ENCODE peak calls at places on chromosomes 11 and 22, in four cellular contexts. J is transverse colon, P is right lobe of liver, C is tibial nerve. Z is an unnamed sample. For H3K36me3, the result is how much of the 10 kb centered on the place peaks cover.

GRCh38 chr22:35708917-35709316 is 8.8 kb upstream of the APOL5 start:
- DNase-seq in J (no peak), C (no peak), P (no peak), Z (no peak)

GRCh38 chr11:10352911-10353550 is 48.2 kb downstream of the ADM start:
- DNase-seq in P (no peak), C (no peak), J (no peak), Z (no peak)

GRCh38 chr11:111532365-111532709 is 8.2 kb upstream of the LAYN start:
- DNase-seq in J (no peak), C (no peak), P (no peak), Z (no peak)

GRCh38 chr11:122394326-122394725 is 261.2 kb upstream of the UBASH3B start:
- DNase-seq in J (no peak), C (no peak), P (no peak), Z (no peak)

GRCh38 chr11:40816976-40817375 is 642.5 kb downstream of the LRRC4C start:
- DNase-seq in C (no peak), P (no peak), J (no peak), Z (no peak)

GRCh38 chr11:119340335-119341221 is at the start of gene C1QTNF5:
- DNase-seq in J (peak), P (peak), C (peak), Z (peak)

GRCh38 chr11:3947084-3947483 is 91.6 kb downstream of the STIM1 start:
- DNase-seq in J (peak), C (peak), P (no peak), Z (peak)

GRCh38 chr11:78595431-78596130 is 20.9 kb upstream of the NARS2 start:
- DNase-seq in P (no peak), J (no peak), C (no peak), Z (no peak)

GRCh38 chr22:37503850-37504249 is 15.4 kb downstream of the CARD10 start:
- DNase-seq in J (peak), C (no peak), P (no peak), Z (peak)

GRCh38 chr11:11435673-11436072 is 82.6 kb upstream of the CSNK2A3 start:
- DNase-seq in C (no peak), J (no peak), P (no peak), Z (no peak)

GRCh38 chr11:100445231-100445735 is 241.8 kb upstream of the ARHGAP42 start:
- DNase-seq in P (peak), J (no peak), C (no peak), Z (no peak)

GRCh38 chr11:28757725-28758515 is 649.7 kb downstream of the METTL15 start:
- DNase-seq in C (no peak), P (no peak), J (no peak), Z (no peak)

GRCh38 chr22:45993841-45994240 is 16.9 kb upstream of the WNT7B start:
- DNase-seq in J (no peak), P (no peak), C (no peak), Z (no peak)

GRCh38 chr11:62603072-62603408 is 1.4 kb upstream of the MTA2 start:
- DNase-seq in C (no peak), J (no peak), P (no peak), Z (no peak)

DNA sequence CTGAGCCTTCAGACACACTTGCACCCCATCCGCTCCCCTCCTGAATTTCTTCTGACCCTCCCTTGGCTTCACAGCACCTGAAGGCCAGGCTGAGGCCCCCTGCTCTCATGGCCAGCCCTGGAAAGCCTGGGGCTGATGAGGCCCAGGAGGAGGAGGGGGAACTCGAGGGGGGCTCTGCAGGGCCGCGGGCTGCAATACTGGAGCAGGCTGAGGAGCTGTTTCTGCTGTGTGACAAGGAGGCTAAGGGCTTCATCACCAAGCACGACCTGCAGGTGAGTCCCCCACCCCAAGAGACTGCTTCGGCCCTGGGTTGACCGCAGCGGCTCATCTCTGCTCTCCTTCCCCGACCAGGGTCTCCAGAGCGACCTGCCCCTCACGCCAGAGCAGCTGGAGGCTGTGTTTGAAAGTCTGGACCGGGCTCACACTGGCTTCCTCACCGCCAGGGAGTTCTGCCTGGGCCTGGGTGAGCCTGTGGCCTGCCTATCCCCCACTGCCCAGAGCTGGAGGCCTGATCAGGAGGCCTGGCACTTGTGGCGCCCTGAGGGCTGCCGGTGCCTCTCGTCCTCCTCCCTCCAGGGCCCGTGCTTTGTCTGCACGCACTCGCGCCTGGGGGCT is 889 bp downstream of the CRACR2B start:
- DNase-seq in C (no peak), J (no peak), P (no peak), Z (no peak)
- H3K27ac ChIP-seq in C (peak), J (peak), P (no peak), Z (no peak)

GRCh38 chr22:19876314-19876940 is 21.8 kb upstream of the GNB1L start:
- DNase-seq in C (no peak), P (no peak), J (no peak), Z (peak)

GRCh38 chr22:19875531-19876313 is 21.0 kb upstream of the GNB1L start:
- DNase-seq in C (no peak), J (no peak), P (no peak), Z (peak)

GRCh38 chr22:19878461-19879247 is 24.0 kb upstream of the GNB1L start:
- DNase-seq in P (no peak), J (no peak), C (no peak), Z (peak)

GRCh38 chr22:19877626-19878339 is 23.1 kb upstream of the GNB1L start:
- DNase-seq in J (no peak), C (no peak), P (no peak), Z (peak)

DNA sequence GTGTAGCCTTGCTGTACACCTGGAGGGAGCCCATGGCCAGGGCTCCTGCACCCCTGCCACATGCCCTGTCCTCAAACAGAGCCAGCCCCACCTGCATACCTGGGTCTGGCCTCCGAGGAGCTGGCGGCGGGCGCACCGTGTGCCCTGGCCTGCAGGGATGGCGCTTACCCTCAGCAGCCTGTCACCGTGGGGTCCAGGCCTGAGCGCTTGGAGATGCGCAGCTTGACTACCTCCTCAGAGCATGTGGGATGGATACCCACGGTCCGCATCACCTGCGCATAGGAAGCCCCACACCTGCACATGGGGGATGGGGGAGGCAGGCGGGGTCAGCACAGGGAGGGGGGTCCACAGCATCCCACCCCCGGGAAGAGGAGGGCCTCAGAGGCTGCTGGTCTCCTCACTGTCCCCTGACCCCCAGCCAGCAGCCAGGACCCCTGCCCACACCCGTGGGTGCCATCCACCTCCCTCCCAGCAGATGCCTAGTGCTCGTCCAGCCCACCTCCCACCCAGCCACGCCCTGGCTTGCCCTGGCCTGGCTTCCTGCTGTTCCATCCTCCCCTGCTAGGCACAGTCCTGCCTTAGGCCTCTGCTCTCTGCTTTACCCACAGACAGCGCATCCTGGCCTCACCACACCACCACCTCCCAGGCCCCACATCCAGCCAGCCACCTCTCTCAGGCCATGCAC is 22.4 kb upstream of the GNB1L start:
- DNase-seq in P (no peak), C (no peak), J (no peak), Z (peak)
- TF ChIP-seq POLR2A in P (no peak), C (no peak), J (no peak), Z (no peak)

GRCh38 chr22:19515654-19516377 is 8.4 kb downstream of the CLDN5 start:
- DNase-seq in C (no peak), P (no peak), J (no peak), Z (no peak)
- H3K36me3 ChIP-seq in C (under half), P (under half), J (under half), Z (under half)

DNA sequence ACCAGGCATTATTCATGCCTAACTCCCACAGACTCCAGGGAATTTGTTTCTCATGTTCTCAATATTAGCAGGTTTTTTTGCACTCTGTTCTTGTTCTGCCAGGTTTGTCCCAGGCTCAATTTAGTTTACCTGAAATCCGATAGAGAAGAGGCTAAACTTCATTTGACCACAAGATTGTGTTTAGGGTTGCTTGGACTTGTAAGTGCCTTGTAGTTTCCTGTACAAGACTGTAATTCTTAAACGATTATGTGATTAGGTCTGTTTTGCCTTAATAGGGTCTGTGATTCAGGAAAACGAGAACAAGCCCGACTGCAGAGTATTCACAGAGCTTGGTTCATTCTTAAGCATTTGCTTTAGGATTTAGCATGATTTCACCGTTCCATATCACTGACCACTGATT is 1.8 kb downstream of the PRSS23 start:
- DNase-seq in C (no peak), P (no peak), J (no peak), Z (no peak)
- H3K27ac ChIP-seq in C (no peak), P (no peak), J (peak), Z (no peak)

GRCh38 chr11:132187391-132187790 is 817.0 kb downstream of the NTM start:
- DNase-seq in J (no peak), P (no peak), C (no peak), Z (no peak)

GRCh38 chr11:132187814-132188213 is 817.4 kb downstream of the NTM start:
- DNase-seq in J (no peak), P (no peak), C (no peak), Z (no peak)

GRCh38 chr11:132186699-132187098 is 816.3 kb downstream of the NTM start:
- DNase-seq in P (no peak), C (no peak), J (no peak), Z (no peak)

GRCh38 chr11:132184079-132184478 is 813.7 kb downstream of the NTM start:
- DNase-seq in J (no peak), C (no peak), P (no peak), Z (no peak)

GRCh38 chr11:132186193-132186592 is 815.8 kb downstream of the NTM start:
- DNase-seq in C (no peak), J (no peak), P (no peak), Z (no peak)
- TF ChIP-seq POLR2A in C (no peak), J (no peak), P (no peak), Z (no peak)

DNA sequence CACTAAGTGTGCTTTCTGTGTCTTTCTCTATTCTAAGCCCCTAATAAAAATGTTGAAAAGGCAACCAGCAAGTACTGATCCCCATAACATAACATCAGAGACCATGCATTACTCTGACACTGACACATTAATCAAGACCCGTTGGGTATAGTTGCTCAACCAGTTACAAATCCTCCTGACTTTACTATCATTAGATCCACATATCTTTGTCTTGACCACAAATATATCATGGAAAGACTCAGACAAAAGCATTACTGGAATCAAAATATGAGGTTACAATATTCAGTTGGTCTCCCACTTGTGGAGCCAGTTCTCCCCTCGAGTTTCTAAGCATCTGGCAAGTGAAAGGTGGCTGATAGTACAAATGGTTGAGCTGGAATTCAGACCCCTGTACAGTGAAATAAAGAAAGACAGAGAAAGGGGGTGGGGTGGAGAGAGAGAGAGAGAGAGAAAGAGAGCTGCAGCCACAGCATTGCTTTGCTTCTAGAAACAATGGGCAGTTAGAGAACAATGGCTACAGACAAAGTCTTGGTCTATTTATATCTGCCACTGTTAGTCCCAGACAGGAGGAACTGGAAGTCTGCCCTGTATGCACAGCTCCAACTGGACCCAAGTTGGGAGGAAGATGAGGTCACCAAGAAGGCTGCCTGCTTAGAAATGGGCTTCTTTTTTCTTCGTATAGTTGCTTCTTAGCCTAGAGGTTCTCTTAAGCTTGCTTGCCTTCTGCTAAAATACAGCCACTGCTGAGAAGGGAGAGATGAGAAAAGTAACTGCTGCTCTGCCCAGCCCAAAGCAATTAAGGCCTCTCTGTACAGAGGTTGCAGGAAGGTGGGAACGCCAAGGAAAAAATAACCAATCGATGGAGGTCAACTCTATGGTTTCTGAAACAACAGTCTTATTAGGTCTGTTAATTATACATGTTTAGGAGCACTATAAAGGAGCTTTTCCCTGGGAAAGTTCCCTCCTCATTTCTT is 85.5 kb downstream of the ETS1 start:
- DNase-seq in C (no peak), P (no peak), J (no peak), Z (peak)
- H3K36me3 ChIP-seq in C (under half), P (under half), J (under half), Z (under half)

GRCh38 chr11:76861490-76861953 is 804 bp downstream of the ACER3 start:
- DNase-seq in J (no peak), C (no peak), P (no peak), Z (no peak)

GRCh38 chr11:76857776-76858461 is 2.8 kb upstream of the ACER3 start:
- DNase-seq in C (no peak), P (no peak), J (no peak), Z (no peak)

GRCh38 chr11:76863196-76863777 is 2.6 kb downstream of the ACER3 start:
- DNase-seq in J (peak), P (no peak), C (no peak), Z (no peak)

GRCh38 chr11:76859708-76860233 is 947 bp upstream of the ACER3 start:
- DNase-seq in C (no peak), P (no peak), J (no peak), Z (no peak)

DNA sequence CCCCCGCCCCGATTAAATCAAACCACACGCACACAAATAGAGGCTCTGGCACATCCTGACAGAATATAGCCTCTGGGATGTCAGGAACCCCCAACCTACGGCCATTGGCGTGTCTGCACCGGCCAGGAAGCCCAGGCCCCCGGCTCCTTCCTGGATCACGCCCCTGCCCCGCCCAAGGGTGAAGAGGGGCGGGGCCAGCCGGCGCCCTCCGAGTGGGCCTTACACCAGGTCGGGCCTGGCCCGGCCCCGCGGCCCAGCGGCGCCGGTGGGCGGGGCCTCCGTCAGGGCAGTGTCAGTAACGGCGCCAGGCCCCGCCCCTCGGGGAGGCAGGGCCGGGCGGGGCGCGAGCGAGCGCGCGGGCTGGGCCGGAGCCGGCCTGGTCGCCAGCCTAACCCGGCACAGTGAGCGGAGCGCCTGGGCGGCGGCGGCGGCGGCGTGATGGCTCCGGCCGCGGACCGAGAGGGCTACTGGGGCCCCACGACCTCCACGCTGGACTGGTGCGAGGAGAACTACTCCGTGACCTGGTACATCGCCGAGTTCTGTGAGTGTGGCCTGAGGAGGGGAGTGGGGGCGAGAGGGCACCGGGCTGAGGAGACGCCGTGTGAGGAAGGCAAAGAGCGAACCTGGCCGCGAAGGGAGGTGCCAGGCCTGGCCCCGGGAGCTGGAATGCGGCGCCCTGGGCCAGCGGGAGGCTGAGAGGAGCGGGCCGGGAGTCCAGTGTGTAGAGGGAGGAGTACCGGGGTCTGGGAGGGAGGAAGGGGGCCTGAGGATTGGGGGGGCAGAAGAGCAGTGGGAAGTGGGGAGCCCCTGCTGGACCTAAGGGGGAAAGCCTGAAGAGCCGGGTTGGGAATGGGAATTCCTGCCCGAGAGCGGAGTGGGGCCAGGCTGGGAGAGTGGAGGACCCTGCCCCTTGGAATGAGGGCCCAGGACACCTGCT is at the start of gene ACER3:
- DNase-seq in P (peak), J (peak), C (peak), Z (peak)
- H3K27ac ChIP-seq in P (peak), J (peak), C (peak), Z (no peak)

GRCh38 chr11:125570952-125571351 is 1.7 kb downstream of the EI24 start:
- DNase-seq in C (no peak), J (no peak), P (peak), Z (no peak)

GRCh38 chr11:125569913-125570621 is 790 bp downstream of the EI24 start:
- DNase-seq in P (peak), J (no peak), C (no peak), Z (no peak)

GRCh38 chr11:125566235-125566634 is 3.0 kb upstream of the EI24 start:
- DNase-seq in J (no peak), P (peak), C (no peak), Z (no peak)

GRCh38 chr11:125572916-125573315 is 3.6 kb downstream of the EI24 start:
- DNase-seq in P (no peak), C (no peak), J (no peak), Z (no peak)

GRCh38 chr11:125568970-125569912 is at the start of gene EI24:
- DNase-seq in C (peak), P (peak), J (peak), Z (peak)
- TF ChIP-seq POLR2A in C (peak), P (peak), J (peak), Z (peak)

Z was measured in adrenal gland.